ENCODE peak calls at places on chromosomes 1 and 21, in four cellular contexts. T, R, W and E are unnamed samples.

GRCh38 chr1:77316006-77316405 is 34.2 kb downstream of the AK5 start:
- DNase-seq in T (no peak), R (peak; percentile 81), W (no peak), E (no peak)

GRCh38 chr1:9589144-9589718 is 520 bp downstream of the TMEM201 start:
- DNase-seq in T (no peak), R (peak; percentile 23), W (peak; percentile 44), E (no peak)

GRCh38 chr1:116811321-116811720 is 57.1 kb downstream of the CD2 start:
- DNase-seq in T (no peak), R (no peak), W (no peak), E (no peak)

GRCh38 chr21:45319461-45320211 is 31.9 kb upstream of the POFUT2 start:
- DNase-seq in T (no peak), R (peak; percentile 77), W (no peak), E (no peak)

GRCh38 chr1:153880962-153881361 is 41.8 kb downstream of the GATAD2B start:
- DNase-seq in T (no peak), R (peak; percentile 98), W (peak; percentile 71), E (no peak)

GRCh38 chr1:41670558-41670957 is 186.1 kb upstream of the EDN2 start:
- DNase-seq in T (no peak), R (peak; percentile 87), W (no peak), E (no peak)

GRCh38 chr1:94729287-94729686 is 90.9 kb upstream of the SLC44A3 start:
- DNase-seq in T (no peak), R (peak; percentile 92), W (no peak), E (no peak)

GRCh38 chr1:200129480-200129879 is 102.0 kb downstream of the NR5A2 start:
- DNase-seq in T (no peak), R (no peak), W (no peak), E (no peak)

GRCh38 chr1:14928412-14928811 is 225.1 kb upstream of the TMEM51 start:
- DNase-seq in T (no peak), R (no peak), W (peak; percentile 50), E (no peak)

GRCh38 chr1:47280142-47280541 is 33.8 kb downstream of the STIL start:
- DNase-seq in T (no peak), R (peak; percentile 53), W (no peak), E (no peak)
- TF ChIP-seq USF2 in T (no peak), R (no peak), W (no peak), E (no peak)

GRCh38 chr1:158716335-158716734 is 4.2 kb downstream of the OR6K3 start:
- DNase-seq in T (no peak), R (peak; percentile 0), W (no peak), E (peak; percentile 8)

GRCh38 chr1:158719664-158720063 is 856 bp downstream of the OR6K3 start:
- DNase-seq in T (no peak), R (no peak), W (no peak), E (no peak)

GRCh38 chr1:158720620-158721019 is at the start of gene OR6K3:
- DNase-seq in T (no peak), R (no peak), W (no peak), E (no peak)

GRCh38 chr1:158714754-158715153 is 5.8 kb downstream of the OR6K3 start:
- DNase-seq in T (no peak), R (no peak), W (no peak), E (no peak)

DNA sequence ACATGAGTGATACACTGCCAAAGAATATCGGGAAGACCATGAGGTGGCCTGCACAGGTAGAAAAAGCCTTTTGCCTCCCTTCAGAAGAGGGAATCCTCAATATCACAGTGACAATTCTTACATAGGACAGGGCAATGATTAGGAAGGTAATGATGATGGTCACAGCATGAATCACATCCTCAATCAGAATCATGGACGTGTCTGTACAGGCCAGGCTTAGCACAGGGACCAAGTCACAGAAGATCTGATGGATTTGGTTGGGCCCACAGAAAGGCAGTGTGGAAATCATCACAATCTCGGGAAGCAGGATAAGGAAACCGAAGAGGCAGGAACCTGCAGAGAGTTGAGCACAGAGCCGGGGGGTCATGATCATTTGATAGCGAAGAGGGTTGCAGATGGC is 3.2 kb downstream of the OR6K3 start:
- DNase-seq in T (no peak), R (no peak), W (no peak), E (no peak)
- TF ChIP-seq ELK1 in T (no peak), R (no peak), W (no peak), E (no peak)

DNA sequence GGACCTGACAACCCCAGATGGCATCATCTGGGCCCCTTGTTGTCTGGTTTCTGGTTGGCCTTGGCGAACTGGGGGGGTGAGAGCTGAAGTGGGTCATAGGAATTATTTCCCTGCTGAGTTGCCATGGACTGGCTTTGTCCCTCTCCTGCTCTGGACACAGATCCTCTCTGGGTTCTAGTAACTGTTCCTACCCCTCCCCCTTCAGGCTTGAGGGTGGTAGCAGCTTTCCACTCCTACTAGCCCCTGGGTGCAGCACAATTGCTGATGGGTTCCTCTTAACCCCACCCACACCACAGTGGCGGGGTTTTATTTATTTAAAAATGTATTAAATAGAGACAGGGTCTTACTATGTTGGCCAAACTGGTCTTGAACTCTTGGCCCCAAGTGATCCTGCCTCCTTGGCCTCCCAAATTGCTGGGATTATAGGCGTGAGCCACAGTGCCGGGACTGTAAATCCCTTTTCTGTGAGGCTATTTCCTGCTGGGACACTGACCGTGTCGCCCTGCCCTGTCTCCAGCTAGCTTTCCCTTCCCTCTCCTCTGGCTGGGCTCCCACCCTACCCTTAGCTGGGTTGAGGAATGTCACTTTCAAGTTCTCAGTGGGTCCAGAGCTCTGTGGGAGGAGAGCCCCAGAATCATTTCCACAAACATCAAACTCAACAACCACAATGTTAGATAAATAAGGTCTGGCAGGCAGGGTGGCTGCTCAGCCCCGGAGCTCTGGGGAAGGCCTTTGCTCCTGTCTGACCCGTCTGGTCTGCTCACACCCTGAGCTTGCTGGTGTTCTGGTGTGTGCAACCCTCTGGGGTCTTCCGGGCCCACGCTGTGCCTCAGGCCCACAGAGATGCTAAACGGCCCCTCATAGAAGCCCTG is 112.7 kb upstream of the WNT4 start:
- DNase-seq in T (no peak), R (no peak), W (no peak), E (no peak)
- TF ChIP-seq USF2 in T (no peak), R (no peak), W (no peak), E (no peak)

GRCh38 chr1:154884868-154885706 is 15.0 kb upstream of the KCNN3 start:
- DNase-seq in T (no peak), R (no peak), W (no peak), E (no peak)
- TF ChIP-seq ELK1 in T (no peak), R (no peak), W (no peak), E (no peak)